ENCODE peak calls at places on chromosomes 16 and 17, in five cellular contexts. D, H, J, R and X are unnamed samples.

GRCh38 chr16:11595908-11596504 is 9.3 kb upstream of the LITAF start:
- DNase-seq in D (no peak), H (no peak), J (no peak), R (no peak), X (no peak)

GRCh38 chr17:8711291-8711690 is 33.3 kb downstream of the CCDC42 start:
- DNase-seq in D (no peak), H (no peak), J (no peak), R (no peak), X (no peak)

GRCh38 chr16:29308644-29309546 is 97.6 kb downstream of the NPIPB11 start:
- DNase-seq in D (no peak), H (no peak), J (no peak), R (no peak), X (no peak)

GRCh38 chr17:45228985-45229517 is 7.4 kb downstream of the FMNL1 start:
- DNase-seq in D (peak; percentile 68), H (peak; percentile 95), J (peak; percentile 87), R (peak; percentile 68), X (peak; percentile 96)

GRCh38 chr16:75042423-75043174 is 43.8 kb downstream of the ZNRF1 start:
- DNase-seq in D (no peak), H (peak; percentile 40), J (no peak), R (no peak), X (no peak)

GRCh38 chr16:71626018-71626857 is at the start of gene MARVELD3:
- DNase-seq in D (peak; percentile 96), H (no peak), J (peak; percentile 94), R (no peak), X (no peak)

GRCh38 chr17:35286120-35286781 is 43.4 kb downstream of the SLFN5 start:
- DNase-seq in D (no peak), H (no peak), J (no peak), R (peak; percentile 26), X (no peak)

GRCh38 chr17:37067555-37068111 is 118.9 kb downstream of the AATF start:
- DNase-seq in D (peak; percentile 84), H (peak; percentile 60), J (peak; percentile 71), R (no peak), X (peak; percentile 86)

GRCh38 chr17:79654960-79655382 is 44.1 kb upstream of the RBFOX3 start:
- DNase-seq in D (no peak), H (peak; percentile 23), J (no peak), R (no peak), X (no peak)

GRCh38 chr16:79286646-79287423 is 313.7 kb downstream of the MAF start:
- DNase-seq in D (no peak), H (no peak), J (peak; percentile 58), R (peak; percentile 49), X (no peak)

GRCh38 chr16:61792194-61792904 is 243.9 kb downstream of the CDH8 start:
- DNase-seq in D (no peak), H (no peak), J (no peak), R (no peak), X (no peak)

GRCh38 chr16:27408012-27408601 is 6.1 kb downstream of the IL21R start:
- DNase-seq in D (no peak), H (no peak), J (no peak), R (peak; percentile 76), X (no peak)

GRCh38 chr17:57286372-57287105 is 30.2 kb downstream of the MSI2 start:
- DNase-seq in D (no peak), H (no peak), J (no peak), R (no peak), X (no peak)

GRCh38 chr17:79226037-79226436 is 151.4 kb downstream of the ENGASE start:
- DNase-seq in D (no peak), H (no peak), J (no peak), R (no peak), X (no peak)

GRCh38 chr17:45225051-45225700 is 3.5 kb downstream of the FMNL1 start:
- DNase-seq in D (peak; percentile 29), H (no peak), J (no peak), R (no peak), X (peak; percentile 20)

GRCh38 chr16:58850019-58850626 is 116.0 kb upstream of the GOT2 start:
- DNase-seq in D (no peak), H (no peak), J (no peak), R (no peak), X (no peak)

GRCh38 chr17:21268596-21269188 is 15.5 kb upstream of the NATD1 start:
- DNase-seq in D (no peak), H (no peak), J (no peak), R (no peak), X (no peak)

GRCh38 chr17:28533091-28533670 is 19.2 kb downstream of the UNC119 start:
- DNase-seq in D (no peak), H (no peak), J (peak; percentile 52), R (no peak), X (no peak)

GRCh38 chr17:37489197-37490001 is at the start of gene DUSP14:
- DNase-seq in D (peak; percentile 86), H (peak; percentile 64), J (peak; percentile 81), R (no peak), X (peak; percentile 90)

GRCh38 chr17:34503804-34504203 is 75.6 kb upstream of the TMEM132E start:
- DNase-seq in D (no peak), H (no peak), J (peak; percentile 14), R (no peak), X (no peak)

GRCh38 chr17:77872714-77873517 is 85.6 kb upstream of the TNRC6C start:
- DNase-seq in D (no peak), H (no peak), J (no peak), R (no peak), X (no peak)

GRCh38 chr16:82684246-82684645 is 57.5 kb downstream of the CDH13 start:
- DNase-seq in D (no peak), H (no peak), J (no peak), R (no peak), X (no peak)

GRCh38 chr17:44044092-44044491 is 22.4 kb downstream of the LSM12 start:
- DNase-seq in D (no peak), H (no peak), J (no peak), R (no peak), X (no peak)

GRCh38 chr17:80187090-80187489 is 17.3 kb downstream of the CARD14 start:
- DNase-seq in D (no peak), H (peak; percentile 61), J (no peak), R (no peak), X (peak; percentile 58)

GRCh38 chr17:58786586-58787295 is 31.1 kb downstream of the PPM1E start:
- DNase-seq in D (peak; percentile 29), H (no peak), J (no peak), R (no peak), X (peak; percentile 26)

GRCh38 chr16:23484501-23485256 is 25.6 kb downstream of the GGA2 start:
- DNase-seq in D (no peak), H (no peak), J (no peak), R (no peak), X (no peak)

GRCh38 chr16:12480916-12481315 is 322.8 kb downstream of the CPPED1 start:
- DNase-seq in D (no peak), H (no peak), J (no peak), R (no peak), X (no peak)

GRCh38 chr17:6574689-6575595 is 18.6 kb upstream of the PITPNM3 start:
- DNase-seq in D (no peak), H (no peak), J (peak; percentile 34), R (peak; percentile 40), X (no peak)

GRCh38 chr16:51290886-51291285 is 139.8 kb upstream of the SALL1 start:
- DNase-seq in D (no peak), H (no peak), J (no peak), R (no peak), X (no peak)

GRCh38 chr17:81396722-81397313 is 1.6 kb downstream of the BAHCC1 start:
- DNase-seq in D (peak; percentile 55), H (no peak), J (no peak), R (no peak), X (peak; percentile 83)
- H3K4me3 ChIP-seq in D (peak overlapping the region; percentile 78), H (peak overlapping the region; percentile 54), J (peak overlapping the region; percentile 54), R (no peak overlapping the region), X (peak overlapping the region; percentile 76)

GRCh38 chr17:62653831-62654829 is 26.7 kb downstream of the MRC2 start:
- DNase-seq in D (no peak), H (peak; percentile 77), J (peak; percentile 28), R (no peak), X (no peak)

GRCh38 chr17:62656446-62656845 is 29.0 kb downstream of the MRC2 start:
- DNase-seq in D (no peak), H (no peak), J (no peak), R (no peak), X (no peak)

GRCh38 chr17:62652251-62653001 is 25.0 kb downstream of the MRC2 start:
- DNase-seq in D (peak; percentile 48), H (peak; percentile 86), J (peak; percentile 46), R (no peak), X (no peak)

GRCh38 chr17:62650587-62650986 is 23.1 kb downstream of the MRC2 start:
- DNase-seq in D (no peak), H (no peak), J (no peak), R (no peak), X (no peak)

GRCh38 chr17:62653002-62653830 is 25.7 kb downstream of the MRC2 start:
- DNase-seq in D (peak; percentile 65), H (peak; percentile 78), J (peak; percentile 52), R (peak; percentile 64), X (peak; percentile 69)
- TF ChIP-seq CTCF in D (no peak), H (no peak), J (no peak), R (no peak), X (no peak)

GRCh38 chr16:84527486-84528269 is 23.2 kb upstream of the MEAK7 start:
- DNase-seq in D (no peak), H (no peak), J (no peak), R (no peak), X (no peak)
- H3K4me3 ChIP-seq in D (no peak overlapping the region), H (no peak overlapping the region), J (no peak overlapping the region), R (no peak overlapping the region), X (no peak overlapping the region)

DNA sequence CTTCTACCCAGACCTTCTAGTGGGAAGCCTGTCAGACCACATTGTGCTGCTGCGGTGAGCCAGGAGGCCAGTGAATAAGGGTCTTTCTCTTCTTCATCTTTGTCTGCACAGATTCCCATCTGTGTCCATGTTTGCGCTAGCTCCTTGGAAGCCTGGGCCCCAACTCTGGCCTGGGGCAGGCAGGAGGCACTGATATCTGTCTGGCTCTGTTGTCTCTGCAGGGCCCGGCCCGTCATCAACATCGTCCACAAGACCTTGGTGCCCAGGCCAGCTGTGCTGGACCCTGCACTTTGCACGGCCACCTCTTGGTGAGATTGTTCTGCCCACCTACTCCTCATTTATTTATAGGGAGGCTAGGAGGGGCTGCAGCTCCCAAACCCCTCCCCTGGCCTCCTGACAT is 18.3 kb downstream of the ITGA3 start:
- DNase-seq in D (no peak), H (no peak), J (no peak), R (no peak), X (no peak)
- TF ChIP-seq CTCF in D (no peak), H (no peak), J (no peak), R (no peak), X (no peak)